ENCODE peak calls at places on chromosomes 13 and 19, in nine cellular contexts. B is fibroblast of pulmonary artery, O is fibroblast of lung, H is GM13976, G is activated B cell treated with CpG ODN at 0.5 μM for 24 hours, L is GM23338, P is mucosa of descending colon, E is lower lobe of right lung, W is progenitor cell of endocrine pancreas. D is an unnamed sample.

GRCh38 chr19:46736544-46737274 is 9.1 kb upstream of the FKRP start:
- DNase-seq in B (no peak), O (no peak), H (no peak), G (no peak), L (no peak), P (no peak), E (no peak), W (no peak), D (no peak)

GRCh38 chr19:940591-941291 is 14.9 kb downstream of the ARID3A start:
- DNase-seq in B (no peak), O (peak), H (no peak), G (peak), L (no peak), P (peak), E (peak), W (no peak), D (peak)

GRCh38 chr19:13781547-13781946 is 7.3 kb downstream of the C19orf53 start:
- DNase-seq in B (peak), O (peak), H (no peak), G (no peak), L (peak), P (peak), E (peak), W (no peak), D (peak)

GRCh38 chr13:39310961-39311360 is 272.7 kb downstream of the NHLRC3 start:
- DNase-seq in B (no peak), O (no peak), H (no peak), G (no peak), L (no peak), P (no peak), E (no peak), W (no peak), D (no peak)

GRCh38 chr19:55441692-55442321 is 1.3 kb downstream of the SHISA7 start:
- DNase-seq in B (no peak), O (no peak), H (no peak), G (no peak), L (peak), P (peak), E (no peak), W (no peak), D (no peak)

GRCh38 chr19:33486407-33486806 is 35.2 kb downstream of the PEPD start:
- DNase-seq in B (no peak), O (no peak), H (no peak), G (no peak), L (no peak), P (no peak), E (peak), W (no peak), D (no peak)

GRCh38 chr19:20422616-20423205 is 142.9 kb downstream of the ZNF737 start:
- DNase-seq in B (peak), O (no peak), H (no peak), G (no peak), L (no peak), P (no peak), E (no peak), W (no peak), D (no peak)

GRCh38 chr19:11560404-11560988 is 1.5 kb upstream of the ELOF1 start:
- DNase-seq in B (peak), O (peak), H (peak), G (no peak), L (peak), P (no peak), E (no peak), W (peak), D (peak)

GRCh38 chr19:24053601-24054000 is 33.4 kb upstream of the ZNF254 start:
- DNase-seq in B (no peak), O (no peak), H (no peak), G (no peak), L (no peak), P (no peak), E (no peak), W (no peak), D (peak)

GRCh38 chr19:1860133-1860775 is 3.1 kb downstream of the KLF16 start:
- DNase-seq in B (peak), O (peak), H (no peak), G (no peak), L (peak), P (peak), E (no peak), W (no peak), D (peak)

DNA sequence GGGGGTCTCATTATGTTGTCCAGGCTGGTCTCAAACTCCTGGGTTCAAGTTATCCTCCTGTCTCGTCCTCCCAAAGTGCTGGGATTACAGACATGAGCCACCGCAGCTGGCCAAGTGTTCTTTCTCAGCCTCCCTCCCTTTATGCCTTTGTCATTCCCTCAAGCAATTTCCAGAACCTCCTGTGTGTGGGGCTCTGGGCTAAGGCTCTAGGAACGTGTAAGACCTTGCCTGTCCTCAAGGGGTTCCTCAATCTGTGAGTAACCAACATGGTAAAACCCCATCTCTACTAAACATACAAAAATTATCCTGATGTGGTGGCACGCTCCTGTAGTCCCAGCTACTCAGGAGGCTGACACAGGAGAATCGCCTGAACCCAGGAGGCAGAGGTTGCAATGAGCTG is 15.5 kb upstream of the SPACA4 start:
- DNase-seq in B (peak), O (no peak), H (no peak), G (no peak), L (peak), P (no peak), E (no peak), W (no peak), D (peak)
- TF ChIP-seq CTCF in B (peak), O (no peak), H (no peak), G (no peak), L (peak), P (no peak), E (no peak), W (no peak), D (peak)

DNA sequence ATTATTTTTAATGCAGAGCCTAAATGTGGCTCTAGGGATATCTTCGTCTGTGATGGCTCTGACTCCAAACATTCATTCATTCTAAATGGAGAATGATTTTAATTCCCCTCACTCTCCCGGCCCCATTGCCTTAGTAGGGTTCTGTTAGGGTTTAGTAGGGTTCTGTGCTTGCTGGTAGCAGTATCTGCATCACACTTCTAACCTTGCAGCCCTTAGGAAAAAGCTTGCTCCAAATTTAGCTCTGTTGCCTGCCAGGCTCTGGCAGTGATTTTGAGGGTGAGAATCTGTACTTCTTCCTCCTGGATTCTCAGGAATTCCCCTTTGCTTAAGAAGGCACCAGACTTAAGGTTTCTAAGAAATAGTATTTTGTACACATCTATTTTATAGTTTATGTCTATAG is 14.6 kb downstream of the B3GLCT start:
- DNase-seq in B (no peak), O (no peak), H (no peak), G (no peak), L (no peak), P (no peak), E (no peak), W (no peak), D (no peak)
- TF ChIP-seq CTCF in B (no peak), O (no peak), H (no peak), G (no peak), L (no peak), P (no peak), E (no peak), W (no peak), D (no peak)

GRCh38 chr13:85266771-85267170 is 532.4 kb downstream of the SLITRK6 start:
- DNase-seq in B (no peak), O (no peak), H (no peak), G (no peak), L (peak), P (no peak), E (no peak), W (no peak), D (no peak)

GRCh38 chr13:85266331-85266730 is 532.9 kb downstream of the SLITRK6 start:
- DNase-seq in B (no peak), O (no peak), H (no peak), G (no peak), L (no peak), P (no peak), E (no peak), W (no peak), D (peak)

GRCh38 chr13:85260896-85261295 is 538.3 kb downstream of the SLITRK6 start:
- DNase-seq in B (no peak), O (no peak), H (no peak), G (no peak), L (no peak), P (no peak), E (no peak), W (no peak), D (no peak)

GRCh38 chr13:85265296-85265695 is 533.9 kb downstream of the SLITRK6 start:
- DNase-seq in B (no peak), O (no peak), H (no peak), G (no peak), L (no peak), P (no peak), E (no peak), W (no peak), D (no peak)

GRCh38 chr13:85261757-85262346 is 537.4 kb downstream of the SLITRK6 start:
- DNase-seq in B (peak), O (peak), H (no peak), G (no peak), L (peak), P (no peak), E (no peak), W (no peak), D (peak)
- TF ChIP-seq CTCF in B (peak), O (peak), H (no peak), G (no peak), L (no peak), P (no peak), E (peak), W (peak), D (peak)

GRCh38 chr13:113291129-113291528 is 5.9 kb upstream of the LAMP1 start:
- DNase-seq in B (no peak), O (no peak), H (no peak), G (no peak), L (no peak), P (no peak), E (no peak), W (no peak), D (no peak)

GRCh38 chr13:113297370-113297871 is 382 bp downstream of the LAMP1 start:
- DNase-seq in B (peak), O (no peak), H (peak), G (peak), L (peak), P (no peak), E (peak), W (peak), D (peak)

GRCh38 chr13:113296842-113297369 is at the start of gene LAMP1:
- DNase-seq in B (peak), O (peak), H (peak), G (peak), L (peak), P (peak), E (peak), W (peak), D (peak)

GRCh38 chr13:113288880-113289279 is 8.2 kb upstream of the LAMP1 start:
- DNase-seq in B (no peak), O (no peak), H (no peak), G (no peak), L (no peak), P (no peak), E (no peak), W (no peak), D (no peak)

GRCh38 chr13:113291997-113292862 is 4.8 kb upstream of the LAMP1 start:
- DNase-seq in B (no peak), O (peak), H (no peak), G (no peak), L (peak), P (no peak), E (peak), W (no peak), D (no peak)
- TF ChIP-seq CTCF in B (no peak), O (no peak), H (no peak), G (no peak), L (peak), P (no peak), E (no peak), W (no peak), D (no peak)

GRCh38 chr19:35911790-35912189 is 3.7 kb upstream of the TYROBP start:
- DNase-seq in B (no peak), O (no peak), H (no peak), G (no peak), L (no peak), P (no peak), E (peak), W (no peak), D (peak)

GRCh38 chr19:35908977-35909683 is 1.0 kb upstream of the TYROBP start:
- DNase-seq in B (no peak), O (no peak), H (peak), G (peak), L (no peak), P (peak), E (peak), W (no peak), D (no peak)

GRCh38 chr19:35908010-35908441 is at the start of gene TYROBP:
- DNase-seq in B (no peak), O (no peak), H (no peak), G (no peak), L (no peak), P (peak), E (peak), W (no peak), D (no peak)

GRCh38 chr19:35911173-35911572 is 3.1 kb upstream of the TYROBP start:
- DNase-seq in B (no peak), O (no peak), H (no peak), G (no peak), L (peak), P (no peak), E (no peak), W (no peak), D (no peak)

DNA sequence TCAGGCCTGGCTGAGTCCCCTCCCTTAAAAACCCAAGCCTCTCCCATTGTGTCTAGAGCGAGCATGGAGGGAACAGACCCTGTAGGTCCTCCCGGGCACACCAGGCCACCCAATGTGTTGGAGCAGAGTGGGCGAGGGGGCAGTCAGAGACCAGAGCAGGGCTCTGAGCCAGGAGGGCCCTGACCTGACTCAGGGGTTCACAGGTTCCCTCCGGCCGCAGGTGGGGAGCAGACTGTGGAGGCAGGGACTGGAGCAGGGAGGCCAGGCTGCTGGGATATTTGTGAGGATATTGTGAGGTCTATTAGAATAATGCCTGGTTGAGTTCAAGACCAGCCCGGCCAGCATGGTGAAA is 1.6 kb upstream of the TYROBP start:
- DNase-seq in B (no peak), O (no peak), H (no peak), G (no peak), L (no peak), P (no peak), E (no peak), W (no peak), D (no peak)
- TF ChIP-seq CTCF in B (no peak), O (no peak), H (no peak), G (no peak), L (no peak), P (no peak), E (no peak), W (no peak), D (no peak)

GRCh38 chr19:39127812-39128510 is 2.4 kb downstream of the PAK4 start:
- DNase-seq in B (no peak), O (no peak), H (no peak), G (no peak), L (no peak), P (peak), E (peak), W (no peak), D (peak)

GRCh38 chr19:39126593-39127187 is 1.1 kb downstream of the PAK4 start:
- DNase-seq in B (peak), O (peak), H (no peak), G (no peak), L (no peak), P (peak), E (peak), W (no peak), D (peak)

GRCh38 chr19:39130337-39131254 is 5.0 kb downstream of the PAK4 start:
- DNase-seq in B (no peak), O (no peak), H (peak), G (no peak), L (no peak), P (no peak), E (no peak), W (no peak), D (no peak)

GRCh38 chr19:39129116-39129515 is 3.5 kb downstream of the PAK4 start:
- DNase-seq in B (no peak), O (no peak), H (no peak), G (no peak), L (no peak), P (no peak), E (no peak), W (no peak), D (no peak)

DNA sequence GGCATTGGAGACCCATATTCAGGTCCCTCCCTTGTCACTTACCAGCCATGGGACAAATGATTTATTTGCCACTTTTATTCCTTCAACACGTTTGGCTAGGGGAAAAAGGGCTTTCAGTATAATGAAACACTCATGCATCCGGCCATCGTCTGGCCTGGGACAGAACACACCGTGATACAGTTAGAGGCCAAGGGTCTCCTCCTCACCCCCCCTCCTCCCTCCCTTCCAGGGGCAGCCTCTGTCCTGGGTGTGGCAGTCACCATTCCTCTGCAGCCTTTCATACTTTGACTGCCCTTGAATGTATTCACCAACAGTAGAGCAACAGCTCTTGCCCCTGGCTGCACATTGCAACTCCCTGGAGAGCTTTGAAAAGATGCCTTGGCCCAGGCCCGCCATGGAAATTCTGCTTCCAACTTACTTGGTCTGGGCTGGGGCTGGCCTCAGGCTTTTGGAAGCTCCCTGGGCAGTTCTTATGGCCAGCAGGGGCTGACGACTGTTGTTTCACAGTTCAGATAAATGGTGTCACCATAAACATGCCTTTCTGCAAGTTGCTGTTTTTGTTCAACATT is 3.0 kb downstream of the PAK4 start:
- DNase-seq in B (no peak), O (no peak), H (no peak), G (no peak), L (no peak), P (no peak), E (no peak), W (no peak), D (no peak)
- TF ChIP-seq CTCF in B (no peak), O (no peak), H (no peak), G (no peak), L (no peak), P (no peak), E (no peak), W (no peak), D (no peak)

DNA sequence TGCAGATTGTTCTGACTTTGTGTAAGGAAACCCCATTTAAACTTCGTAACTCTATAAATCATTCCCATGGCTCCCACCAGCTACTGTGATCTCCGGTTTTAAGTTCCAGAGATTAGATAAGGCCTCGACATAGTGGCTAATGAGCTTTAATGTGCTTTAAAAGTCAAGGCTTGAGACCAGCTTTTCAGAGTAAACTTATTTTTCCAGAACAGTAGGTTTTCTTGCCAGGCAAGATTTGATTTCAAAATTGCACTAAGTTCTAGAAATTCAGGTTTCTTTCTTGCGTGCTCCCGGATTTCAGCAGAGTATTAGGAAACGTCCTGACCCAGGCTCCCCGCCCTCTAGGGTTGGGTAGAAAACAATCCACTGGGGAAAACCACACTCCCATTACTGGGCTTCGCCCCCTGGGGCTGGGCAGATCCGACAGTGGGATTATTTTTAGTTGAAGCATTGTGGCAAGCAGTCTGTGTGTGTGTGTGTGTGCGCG is 43.3 kb downstream of the CRYL1 start:
- DNase-seq in B (peak), O (peak), H (no peak), G (no peak), L (no peak), P (no peak), E (no peak), W (no peak), D (no peak)
- TF ChIP-seq CTCF in B (no peak), O (no peak), H (no peak), G (no peak), L (no peak), P (no peak), E (no peak), W (no peak), D (no peak)

GRCh38 chr19:6480843-6481415 is 658 bp downstream of the DENND1C start:
- DNase-seq in B (no peak), O (no peak), H (peak), G (no peak), L (no peak), P (no peak), E (no peak), W (no peak), D (no peak)

GRCh38 chr19:6482343-6482686 is 728 bp upstream of the DENND1C start:
- DNase-seq in B (no peak), O (no peak), H (no peak), G (no peak), L (no peak), P (no peak), E (no peak), W (no peak), D (no peak)

GRCh38 chr19:6483235-6483634 is 1.6 kb upstream of the DENND1C start:
- DNase-seq in B (no peak), O (no peak), H (peak), G (no peak), L (no peak), P (no peak), E (no peak), W (no peak), D (no peak)

GRCh38 chr19:6479836-6480398 is 1.7 kb downstream of the DENND1C start:
- DNase-seq in B (no peak), O (no peak), H (no peak), G (no peak), L (no peak), P (no peak), E (no peak), W (no peak), D (no peak)

GRCh38 chr19:6481541-6482342 is at the start of gene DENND1C:
- DNase-seq in B (no peak), O (no peak), H (peak), G (peak), L (peak), P (peak), E (peak), W (no peak), D (peak)
- TF ChIP-seq CTCF in B (peak), O (peak), H (peak), G (no peak), L (peak), P (peak), E (peak), W (peak), D (peak)

D was measured in MCF 10A.